ENCODE peak calls at places on chromosomes 4 and X, in nine cellular contexts. B is EL; Q is glomerular endothelial cell; C is activated T-helper 1 cell treated with anti-CD3 and anti-CD28 coated beads, Interleukin-12 subunit alpha, Interleukin-12 subunit beta, Interleukin-2, Interleukin-4 antibody, amounts not matched to agents 30 ng/mL and 10 ng/mL and 1 ng/mL, durations not matched to agents 14 hours and 24 hours and 36 hours; Z is activated naive CD8-positive, alpha-beta T cell treated with anti-CD3 and anti-CD28 coated beads for 36 hours; X is HTR-8/SVneo; P is stimulated activated CD4-positive, alpha-beta T cell treated with anti-CD3 and anti-CD28 coated beads, TNF-alpha, amount 100 ng/mL, for 4 hours; G is GM12864; O is NCI-H510A treated with DMSO at 0.1 percent for 48 hours. Y is an unnamed sample.

GRCh38 chr4:152464030-152464823 is 71.7 kb downstream of the FBXW7 start:
- DNase-seq in B (no peak), Q (no peak), C (no peak), Z (no peak), X (no peak), P (no peak), G (no peak), O (no peak), Y (no peak)

GRCh38 chr4:88242144-88242543 is 42.2 kb downstream of the PPM1K start:
- DNase-seq in B (no peak), Q (no peak), C (no peak), Z (no peak), X (no peak), P (no peak), G (no peak), O (peak), Y (no peak)

GRCh38 chrX:916235-916609 is 285.6 kb downstream of the SHOX start:
- DNase-seq in B (peak), Q (no peak), C (no peak), Z (no peak), X (no peak), P (no peak), G (no peak), O (no peak), Y (peak)

GRCh38 chr4:46999584-46999983 is 6.2 kb upstream of the GABRA4 start:
- DNase-seq in B (peak), Q (no peak), C (no peak), Z (no peak), X (no peak), P (no peak), G (no peak), O (no peak), Y (no peak)

GRCh38 chr4:41526628-41527027 is 11.3 kb upstream of the LIMCH1 start:
- DNase-seq in B (no peak), Q (no peak), C (no peak), Z (no peak), X (no peak), P (no peak), G (no peak), O (no peak), Y (no peak)

GRCh38 chr4:11624370-11624769 is 195.7 kb upstream of the HS3ST1 start:
- DNase-seq in B (no peak), Q (no peak), C (no peak), Z (no peak), X (no peak), P (no peak), G (no peak), O (no peak), Y (no peak)

GRCh38 chrX:39442332-39442731 is 641.1 kb downstream of the MID1IP1 start:
- DNase-seq in B (no peak), Q (no peak), C (no peak), Z (no peak), X (no peak), P (no peak), G (peak), O (no peak), Y (no peak)

GRCh38 chr4:4578981-4579380 is 37.1 kb upstream of the STX18 start:
- DNase-seq in B (no peak), Q (no peak), C (no peak), Z (no peak), X (no peak), P (no peak), G (no peak), O (no peak), Y (no peak)

GRCh38 chr4:178165251-178165650 is 723.0 kb upstream of the AGA start:
- DNase-seq in B (no peak), Q (no peak), C (no peak), Z (no peak), X (no peak), P (no peak), G (no peak), O (no peak), Y (no peak)

GRCh38 chr4:158590219-158590618 is 68.5 kb downstream of the RXFP1 start:
- DNase-seq in B (no peak), Q (no peak), C (no peak), Z (no peak), X (no peak), P (no peak), G (no peak), O (no peak), Y (no peak)

GRCh38 chr4:164509951-164510350 is 244.0 kb upstream of the SMIM31 start:
- DNase-seq in B (no peak), Q (no peak), C (no peak), Z (no peak), X (no peak), P (no peak), G (no peak), O (no peak), Y (no peak)

GRCh38 chrX:63657821-63658220 is 127.2 kb downstream of the ARHGEF9 start:
- DNase-seq in B (peak), Q (no peak), C (no peak), Z (no peak), X (no peak), P (no peak), G (no peak), O (no peak), Y (peak)

GRCh38 chr4:177569443-177569842 is 127.2 kb upstream of the AGA start:
- DNase-seq in B (peak), Q (no peak), C (no peak), Z (no peak), X (no peak), P (no peak), G (no peak), O (no peak), Y (no peak)

GRCh38 chr4:140116442-140117104 is 37.4 kb downstream of the MAML3 start:
- DNase-seq in B (peak), Q (no peak), C (peak), Z (peak), X (no peak), P (no peak), G (no peak), O (no peak), Y (no peak)

GRCh38 chr4:16337936-16338335 is 111.7 kb upstream of the TAPT1 start:
- DNase-seq in B (peak), Q (no peak), C (no peak), Z (no peak), X (no peak), P (no peak), G (peak), O (no peak), Y (no peak)

Y was measured in lung.